ENCODE peak calls at places on chromosomes 12 and 14, in four cellular contexts. Q is Panc1, A is GM23338, C is HCT116. L is an unnamed sample.

GRCh38 chr12:50058743-50059312 is 1.4 kb downstream of the ASIC1 start:
- DNase-seq in A (no peak), C (no peak), Q (no peak), L (no peak)

GRCh38 chr12:2359725-2360629 is 307.2 kb downstream of the CACNA1C start:
- DNase-seq in Q (no peak), C (no peak), A (no peak), L (no peak)

GRCh38 chr14:68970096-68970612 is 8.9 kb downstream of the ACTN1 start:
- DNase-seq in A (peak), C (no peak), Q (no peak), L (no peak)

GRCh38 chr12:32907166-32907565 is 10.6 kb upstream of the PKP2 start:
- DNase-seq in A (no peak), C (no peak), Q (no peak), L (no peak)

GRCh38 chr14:85333313-85333712 is 196.6 kb upstream of the FLRT2 start:
- DNase-seq in Q (no peak), A (no peak), C (no peak), L (no peak)

GRCh38 chr12:105831372-105831771 is 307.4 kb downstream of the NUAK1 start:
- DNase-seq in Q (no peak), C (no peak), A (peak), L (no peak)

GRCh38 chr12:122057007-122057735 is 21.4 kb upstream of the MLXIP start:
- DNase-seq in Q (no peak), A (no peak), C (no peak), L (no peak)

GRCh38 chr12:105107176-105107496 is 395 bp upstream of the WASHC4 start:
- DNase-seq in C (peak), A (peak), Q (no peak), L (no peak)

GRCh38 chr12:117097159-117097558 is 2.1 kb downstream of the TESC start:
- DNase-seq in C (no peak), Q (no peak), A (no peak), L (no peak)

GRCh38 chr12:81078469-81079196 is 754 bp downstream of the ACSS3 start:
- DNase-seq in Q (no peak), A (no peak), C (no peak), L (no peak)

GRCh38 chr12:91819132-91819447 is 326.6 kb downstream of the BTG1 start:
- DNase-seq in Q (no peak), C (no peak), A (no peak), L (no peak)
- TF ChIP-seq REST in Q (no peak), C (no peak), A (no peak), L (no peak)

GRCh38 chr14:51529731-51530130 is 122.0 kb upstream of the FRMD6 start:
- DNase-seq in C (no peak), A (no peak), Q (no peak), L (no peak)

GRCh38 chr14:51527073-51527472 is 124.6 kb upstream of the FRMD6 start:
- DNase-seq in C (no peak), A (no peak), Q (no peak), L (no peak)

GRCh38 chr14:51521764-51522163 is 129.9 kb upstream of the FRMD6 start:
- DNase-seq in A (no peak), C (no peak), Q (no peak), L (no peak)

GRCh38 chr14:51523243-51523642 is 128.5 kb upstream of the FRMD6 start:
- DNase-seq in A (no peak), Q (no peak), C (no peak), L (no peak)

GRCh38 chr14:51525705-51526104 is 126.0 kb upstream of the FRMD6 start:
- DNase-seq in A (no peak), Q (no peak), C (no peak), L (no peak)
- H3K27ac ChIP-seq in A (no peak), Q (no peak), C (no peak), L (no peak)

DNA sequence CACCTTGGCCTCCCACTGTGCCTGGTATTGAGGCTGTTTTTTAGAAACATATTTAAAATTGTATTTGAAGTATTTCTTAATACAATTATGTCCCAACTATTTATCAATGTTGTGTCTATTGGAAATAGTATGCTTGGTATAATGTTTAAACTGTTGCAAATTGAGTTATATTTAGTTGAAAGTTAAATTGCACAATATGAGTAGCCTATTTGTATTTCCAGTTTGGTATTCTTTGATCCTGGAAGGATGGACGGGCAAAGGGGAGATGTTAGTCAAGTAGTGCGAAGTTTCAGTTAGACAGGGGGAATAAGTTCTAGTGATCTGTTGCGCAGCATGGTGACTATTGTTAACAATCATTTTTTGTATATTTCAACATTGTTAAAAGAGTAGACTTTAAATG is 111.5 kb downstream of the NUBPL start:
- DNase-seq in C (no peak), A (no peak), Q (no peak), L (no peak)
- H3K4me3 ChIP-seq in C (no peak), A (no peak), Q (no peak), L (no peak)

GRCh38 chr12:15882055-15882971 is at the start of gene STRAP:
- DNase-seq in A (peak), Q (peak), C (peak), L (peak)
- TF ChIP-seq REST in A (no peak), Q (no peak), C (no peak), L (peak)

GRCh38 chr14:99968156-99968920 is 96.9 kb upstream of the EVL start:
- DNase-seq in A (no peak), C (no peak), Q (no peak), L (no peak)
- H3K27ac ChIP-seq in A (no peak), C (no peak), Q (no peak), L (no peak)

L was measured in HL-60.